ENCODE peak calls at places on chromosome 15, in six cellular contexts. One of them, this sample, is unnamed.

GRCh38 chr15:87712211-87712610 is 544.3 kb downstream of the NTRK3 start:
- DNase-seq in CD4-positive, alpha-beta memory T cell: no peak
- DNase-seq in upper lobe of right lung: no peak
- DNase-seq in breast epithelium: no peak
- DNase-seq in uterus: peak; percentile 24
- DNase-seq in RWPE2: no peak
- DNase-seq in this sample: no peak

GRCh38 chr15:84681822-84682221 is 23.8 kb upstream of the NMB start:
- DNase-seq in CD4-positive, alpha-beta memory T cell: peak; percentile 88
- DNase-seq in upper lobe of right lung: no peak
- DNase-seq in breast epithelium: no peak
- DNase-seq in uterus: no peak
- DNase-seq in RWPE2: no peak
- DNase-seq in this sample: no peak

GRCh38 chr15:60426870-60427528 is 29.2 kb upstream of the ANXA2 start:
- DNase-seq in CD4-positive, alpha-beta memory T cell: no peak
- DNase-seq in upper lobe of right lung: no peak
- DNase-seq in breast epithelium: no peak
- DNase-seq in uterus: no peak
- DNase-seq in RWPE2: no peak
- DNase-seq in this sample: no peak

GRCh38 chr15:84387086-84387485 is 151.5 kb downstream of the GOLGA6L4 start:
- DNase-seq in CD4-positive, alpha-beta memory T cell: no peak
- DNase-seq in upper lobe of right lung: no peak
- DNase-seq in breast epithelium: no peak
- DNase-seq in uterus: no peak
- DNase-seq in RWPE2: peak; percentile 35
- DNase-seq in this sample: peak; percentile 9

GRCh38 chr15:101498076-101498730 is 8.7 kb upstream of the PCSK6 start:
- DNase-seq in CD4-positive, alpha-beta memory T cell: no peak
- DNase-seq in upper lobe of right lung: no peak
- DNase-seq in breast epithelium: no peak
- DNase-seq in uterus: no peak
- DNase-seq in RWPE2: peak; percentile 68
- DNase-seq in this sample: no peak

GRCh38 chr15:68792901-68793766 is 27.6 kb downstream of the ANP32A start:
- DNase-seq in CD4-positive, alpha-beta memory T cell: no peak
- DNase-seq in upper lobe of right lung: peak; percentile 84
- DNase-seq in breast epithelium: peak; percentile 89
- DNase-seq in uterus: no peak
- DNase-seq in RWPE2: no peak
- DNase-seq in this sample: no peak

GRCh38 chr15:48861813-48862431 is 16.0 kb upstream of the EID1 start:
- DNase-seq in CD4-positive, alpha-beta memory T cell: peak; percentile 61
- DNase-seq in upper lobe of right lung: no peak
- DNase-seq in breast epithelium: no peak
- DNase-seq in uterus: no peak
- DNase-seq in RWPE2: no peak
- DNase-seq in this sample: no peak

GRCh38 chr15:76196286-76196948 is 114.9 kb downstream of the ETFA start:
- DNase-seq in CD4-positive, alpha-beta memory T cell: no peak
- DNase-seq in upper lobe of right lung: peak; percentile 51
- DNase-seq in breast epithelium: peak; percentile 76
- DNase-seq in uterus: peak; percentile 93
- DNase-seq in RWPE2: peak; percentile 92
- DNase-seq in this sample: peak; percentile 41

GRCh38 chr15:40697916-40698315 is 2.9 kb downstream of the RAD51 start:
- DNase-seq in CD4-positive, alpha-beta memory T cell: no peak
- DNase-seq in upper lobe of right lung: no peak
- DNase-seq in breast epithelium: no peak
- DNase-seq in uterus: no peak
- DNase-seq in RWPE2: no peak
- DNase-seq in this sample: no peak

GRCh38 chr15:72599855-72600464 is 54.5 kb upstream of the GOLGA6B start:
- DNase-seq in CD4-positive, alpha-beta memory T cell: no peak
- DNase-seq in upper lobe of right lung: no peak
- DNase-seq in breast epithelium: no peak
- DNase-seq in uterus: no peak
- DNase-seq in RWPE2: no peak
- DNase-seq in this sample: peak; percentile 42

GRCh38 chr15:66842710-66843441 is 140.8 kb downstream of the SMAD6 start:
- DNase-seq in CD4-positive, alpha-beta memory T cell: no peak
- DNase-seq in upper lobe of right lung: peak; percentile 93
- DNase-seq in breast epithelium: peak; percentile 71
- DNase-seq in uterus: peak; percentile 77
- DNase-seq in RWPE2: no peak
- DNase-seq in this sample: peak; percentile 72

GRCh38 chr15:93253656-93254055 is 164.6 kb upstream of the RGMA start:
- DNase-seq in CD4-positive, alpha-beta memory T cell: no peak
- DNase-seq in upper lobe of right lung: no peak
- DNase-seq in breast epithelium: no peak
- DNase-seq in uterus: no peak
- DNase-seq in RWPE2: no peak
- DNase-seq in this sample: no peak

GRCh38 chr15:66747866-66748265 is 45.8 kb downstream of the SMAD6 start:
- DNase-seq in CD4-positive, alpha-beta memory T cell: no peak
- DNase-seq in upper lobe of right lung: no peak
- DNase-seq in breast epithelium: no peak
- DNase-seq in uterus: no peak
- DNase-seq in RWPE2: no peak
- DNase-seq in this sample: no peak

GRCh38 chr15:48202068-48202467 is 4.0 kb upstream of the SLC12A1 start:
- DNase-seq in CD4-positive, alpha-beta memory T cell: no peak
- DNase-seq in upper lobe of right lung: no peak
- DNase-seq in breast epithelium: no peak
- DNase-seq in uterus: no peak
- DNase-seq in RWPE2: no peak
- DNase-seq in this sample: no peak

GRCh38 chr15:99474041-99474906 is 91.5 kb upstream of the MEF2A start:
- DNase-seq in CD4-positive, alpha-beta memory T cell: no peak
- DNase-seq in upper lobe of right lung: peak; percentile 75
- DNase-seq in breast epithelium: no peak
- DNase-seq in uterus: no peak
- DNase-seq in RWPE2: no peak
- DNase-seq in this sample: peak; percentile 62

GRCh38 chr15:83194527-83194926 is 13.1 kb downstream of the HDGFL3 start:
- DNase-seq in CD4-positive, alpha-beta memory T cell: no peak
- DNase-seq in upper lobe of right lung: no peak
- DNase-seq in breast epithelium: no peak
- DNase-seq in uterus: no peak
- DNase-seq in RWPE2: no peak
- DNase-seq in this sample: no peak

GRCh38 chr15:58440181-58440910 is 8.6 kb downstream of the LIPC start:
- DNase-seq in CD4-positive, alpha-beta memory T cell: no peak
- DNase-seq in upper lobe of right lung: no peak
- DNase-seq in breast epithelium: no peak
- DNase-seq in uterus: peak; percentile 29
- DNase-seq in RWPE2: no peak
- DNase-seq in this sample: no peak

GRCh38 chr15:68819451-68820204 is 1.1 kb downstream of the ANP32A start:
- DNase-seq in CD4-positive, alpha-beta memory T cell: peak; percentile 43
- DNase-seq in upper lobe of right lung: peak; percentile 72
- DNase-seq in breast epithelium: no peak
- DNase-seq in uterus: peak; percentile 47
- DNase-seq in RWPE2: no peak
- DNase-seq in this sample: peak; percentile 73

GRCh38 chr15:56205061-56205876 is 38.4 kb downstream of the RFX7 start:
- DNase-seq in CD4-positive, alpha-beta memory T cell: no peak
- DNase-seq in upper lobe of right lung: no peak
- DNase-seq in breast epithelium: no peak
- DNase-seq in uterus: no peak
- DNase-seq in RWPE2: no peak
- DNase-seq in this sample: no peak

GRCh38 chr15:76006136-76006778 is 6.0 kb downstream of the NRG4 start:
- DNase-seq in CD4-positive, alpha-beta memory T cell: no peak
- DNase-seq in upper lobe of right lung: no peak
- DNase-seq in breast epithelium: no peak
- DNase-seq in uterus: no peak
- DNase-seq in RWPE2: no peak
- DNase-seq in this sample: no peak

GRCh38 chr15:89368566-89369223 is 34.1 kb upstream of the POLG start:
- DNase-seq in CD4-positive, alpha-beta memory T cell: no peak
- DNase-seq in upper lobe of right lung: no peak
- DNase-seq in breast epithelium: no peak
- DNase-seq in uterus: no peak
- DNase-seq in RWPE2: no peak
- DNase-seq in this sample: no peak

GRCh38 chr15:69663441-69663840 is 210.8 kb downstream of the RPLP1 start:
- DNase-seq in CD4-positive, alpha-beta memory T cell: no peak
- DNase-seq in upper lobe of right lung: no peak
- DNase-seq in breast epithelium: no peak
- DNase-seq in uterus: no peak
- DNase-seq in RWPE2: peak; percentile 32
- DNase-seq in this sample: no peak

GRCh38 chr15:75065851-75066509 is 42.6 kb downstream of the PPCDC start:
- DNase-seq in CD4-positive, alpha-beta memory T cell: no peak
- DNase-seq in upper lobe of right lung: peak; percentile 10
- DNase-seq in breast epithelium: no peak
- DNase-seq in uterus: peak; percentile 42
- DNase-seq in RWPE2: no peak
- DNase-seq in this sample: no peak

GRCh38 chr15:49887604-49888340 is 231.3 kb downstream of the ATP8B4 start:
- DNase-seq in CD4-positive, alpha-beta memory T cell: no peak
- DNase-seq in upper lobe of right lung: no peak
- DNase-seq in breast epithelium: no peak
- DNase-seq in uterus: peak; percentile 74
- DNase-seq in RWPE2: no peak
- DNase-seq in this sample: no peak
- H3K4me1 ChIP-seq in CD4-positive, alpha-beta memory T cell: no peaks in the 10 kb centered on the region
- H3K4me1 ChIP-seq in upper lobe of right lung: no peaks in the 10 kb centered on the region
- H3K4me1 ChIP-seq in breast epithelium: no peaks in the 10 kb centered on the region
- H3K4me1 ChIP-seq in uterus: no peaks in the 10 kb centered on the region
- H3K4me1 ChIP-seq in RWPE2: no peaks in the 10 kb centered on the region
- H3K4me1 ChIP-seq in this sample: no peaks in the 10 kb centered on the region

GRCh38 chr15:38667875-38668274 is 103.3 kb upstream of the RASGRP1 start:
- DNase-seq in CD4-positive, alpha-beta memory T cell: no peak
- DNase-seq in upper lobe of right lung: no peak
- DNase-seq in breast epithelium: no peak
- DNase-seq in uterus: no peak
- DNase-seq in RWPE2: no peak
- DNase-seq in this sample: no peak

GRCh38 chr15:38666865-38667264 is 102.3 kb upstream of the RASGRP1 start:
- DNase-seq in CD4-positive, alpha-beta memory T cell: no peak
- DNase-seq in upper lobe of right lung: no peak
- DNase-seq in breast epithelium: no peak
- DNase-seq in uterus: no peak
- DNase-seq in RWPE2: no peak
- DNase-seq in this sample: no peak

GRCh38 chr15:38669160-38669505 is 104.5 kb upstream of the RASGRP1 start:
- DNase-seq in CD4-positive, alpha-beta memory T cell: no peak
- DNase-seq in upper lobe of right lung: no peak
- DNase-seq in breast epithelium: no peak
- DNase-seq in uterus: no peak
- DNase-seq in RWPE2: no peak
- DNase-seq in this sample: no peak

GRCh38 chr15:38670142-38671002 is 105.8 kb upstream of the RASGRP1 start:
- DNase-seq in CD4-positive, alpha-beta memory T cell: peak; percentile 95
- DNase-seq in upper lobe of right lung: no peak
- DNase-seq in breast epithelium: no peak
- DNase-seq in uterus: no peak
- DNase-seq in RWPE2: no peak
- DNase-seq in this sample: no peak

DNA sequence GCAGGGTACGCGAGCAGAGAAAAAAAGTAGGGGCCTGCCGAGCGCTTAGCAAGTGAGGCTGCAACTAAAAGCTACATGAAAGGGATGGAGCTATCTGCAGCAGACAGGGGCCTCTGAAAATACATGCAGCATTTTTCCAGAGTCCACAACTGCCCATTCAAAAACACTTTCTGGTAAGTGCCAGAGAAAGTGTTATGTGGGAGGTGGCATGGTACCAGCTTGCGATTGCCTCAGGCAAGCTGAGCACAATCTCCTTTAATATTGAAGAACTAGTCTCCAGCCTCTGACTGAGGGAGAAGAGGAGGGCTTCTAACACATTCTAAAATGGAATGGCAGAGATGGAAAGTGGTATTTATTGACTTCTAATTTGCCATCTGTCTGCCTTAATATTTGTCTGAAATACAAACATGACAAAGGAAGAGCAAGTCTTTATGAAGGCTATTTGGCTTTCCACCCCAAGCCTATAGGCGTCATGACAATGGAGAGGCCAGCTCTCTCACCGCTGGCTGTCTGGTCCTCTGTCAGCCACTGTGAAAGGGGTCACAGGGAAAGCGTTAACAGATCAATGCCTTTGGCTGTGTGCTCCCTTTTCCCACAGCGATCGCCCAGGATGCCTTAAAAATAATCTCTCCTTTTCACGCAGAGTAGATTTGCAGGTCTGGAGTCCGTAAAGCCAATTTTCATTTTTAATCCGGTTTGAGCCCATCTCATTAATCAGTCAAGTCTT is 104.0 kb upstream of the RASGRP1 start:
- DNase-seq in CD4-positive, alpha-beta memory T cell: no peak
- DNase-seq in upper lobe of right lung: no peak
- DNase-seq in breast epithelium: no peak
- DNase-seq in uterus: no peak
- DNase-seq in RWPE2: no peak
- DNase-seq in this sample: no peak
- H3K27ac ChIP-seq in CD4-positive, alpha-beta memory T cell: peak overlapping the region; percentile 2
- H3K27ac ChIP-seq in upper lobe of right lung: no peak overlapping the region
- H3K27ac ChIP-seq in breast epithelium: no peak overlapping the region
- H3K27ac ChIP-seq in uterus: no peak overlapping the region
- H3K27ac ChIP-seq in RWPE2: no peak overlapping the region
- H3K27ac ChIP-seq in this sample: no peak overlapping the region

DNA sequence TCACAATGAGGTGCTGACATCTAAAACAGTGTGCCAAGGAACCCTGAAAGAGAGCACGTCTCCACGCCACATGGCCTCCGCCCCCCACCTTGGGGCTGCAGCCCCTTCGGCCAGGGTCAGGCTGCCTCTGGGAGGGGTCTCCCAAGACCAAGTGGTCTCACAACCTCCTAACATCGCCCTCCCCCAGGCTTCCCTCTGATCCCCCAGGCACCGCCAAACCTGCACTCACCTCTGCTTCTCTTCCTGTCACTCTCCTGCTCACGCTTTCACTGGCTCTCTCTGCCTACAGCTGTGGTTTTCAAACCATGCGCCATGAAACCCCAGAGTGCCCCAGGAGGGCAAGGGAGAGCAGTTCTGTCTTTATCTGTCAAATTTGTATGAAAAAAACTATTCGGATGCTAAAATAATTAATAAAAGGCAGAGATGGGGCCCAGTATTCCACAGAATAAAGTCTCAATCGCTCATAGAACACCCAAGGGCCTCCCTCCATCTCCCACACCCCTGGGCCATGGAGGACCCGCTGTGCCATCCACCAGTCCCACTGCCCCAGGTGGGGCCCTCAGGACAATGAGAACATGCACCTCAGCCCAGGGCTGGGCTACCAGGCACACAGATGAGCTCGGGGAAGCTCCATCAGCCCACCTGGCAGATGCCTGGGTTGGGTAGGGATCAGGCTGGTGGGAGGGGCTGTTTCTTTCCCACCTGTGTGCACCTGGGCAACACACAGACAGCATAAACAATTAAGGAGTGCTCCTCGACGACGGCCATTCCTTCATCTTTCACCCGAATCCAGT is 21.5 kb downstream of the CYFIP1 start:
- DNase-seq in CD4-positive, alpha-beta memory T cell: no peak
- DNase-seq in upper lobe of right lung: no peak
- DNase-seq in breast epithelium: no peak
- DNase-seq in uterus: no peak
- DNase-seq in RWPE2: peak; percentile 53
- DNase-seq in this sample: no peak
- H3K4me1 ChIP-seq in CD4-positive, alpha-beta memory T cell: no peaks in the 10 kb centered on the region
- H3K4me1 ChIP-seq in upper lobe of right lung: peaks cover 76% of the 10 kb centered on the region
- H3K4me1 ChIP-seq in breast epithelium: no peaks in the 10 kb centered on the region
- H3K4me1 ChIP-seq in uterus: peaks cover 12% of the 10 kb centered on the region
- H3K4me1 ChIP-seq in RWPE2: peaks cover 18% of the 10 kb centered on the region
- H3K4me1 ChIP-seq in this sample: peaks cover 22% of the 10 kb centered on the region

GRCh38 chr15:63668601-63669000 is 71.4 kb downstream of the FBXL22 start:
- DNase-seq in CD4-positive, alpha-beta memory T cell: no peak
- DNase-seq in upper lobe of right lung: no peak
- DNase-seq in breast epithelium: no peak
- DNase-seq in uterus: no peak
- DNase-seq in RWPE2: no peak
- DNase-seq in this sample: no peak
- H3K27ac ChIP-seq in CD4-positive, alpha-beta memory T cell: peak overlapping the region; percentile 56
- H3K27ac ChIP-seq in upper lobe of right lung: peak overlapping the region; percentile 20
- H3K27ac ChIP-seq in breast epithelium: no peak overlapping the region
- H3K27ac ChIP-seq in uterus: no peak overlapping the region
- H3K27ac ChIP-seq in RWPE2: no peak overlapping the region
- H3K27ac ChIP-seq in this sample: no peak overlapping the region